ENCODE peak calls at places on chromosome 5, in ten cellular contexts. S is NCI-H748 treated with DMSO at 0.1 percent for 48 hours; O is germinal center; W is iris pigment epithelial cell; Z is GM12891; E is activated CD8-positive, alpha-beta memory T cell treated with anti-CD3 and anti-CD28 coated beads, Interleukin-2, amount 10 ng/mL, durations not matched to agents 7 days and 5 days; B is NCI-H2081 treated with DMSO at 0.1 percent for 48 hours; H is adrenal gland; R is kidney epithelial cell; F is AG10803. C is an unnamed sample.

GRCh38 chr5:13346401-13346800 is 598.1 kb downstream of the DNAH5 start:
- DNase-seq in S (no peak), O (no peak), W (no peak), Z (no peak), E (no peak), B (no peak), H (no peak), R (no peak), F (no peak), C (no peak)

GRCh38 chr5:54217826-54218503 is 92.4 kb downstream of the ARL15 start:
- DNase-seq in S (peak), O (peak), W (peak), Z (peak), E (no peak), B (no peak), H (peak), R (peak), F (peak), C (no peak)

GRCh38 chr5:96338624-96339023 is 94.4 kb downstream of the PCSK1 start:
- DNase-seq in S (no peak), O (no peak), W (peak), Z (no peak), E (no peak), B (no peak), H (no peak), R (no peak), F (peak), C (no peak)

GRCh38 chr5:179319741-179320281 is 25.4 kb downstream of the ADAMTS2 start:
- DNase-seq in S (no peak), O (no peak), W (peak), Z (no peak), E (no peak), B (no peak), H (peak), R (no peak), F (peak), C (no peak)

GRCh38 chr5:39068099-39068498 is 6.1 kb downstream of the RICTOR start:
- DNase-seq in S (no peak), O (no peak), W (no peak), Z (no peak), E (no peak), B (no peak), H (no peak), R (no peak), F (no peak), C (no peak)

GRCh38 chr5:95725937-95726810 is 5.0 kb upstream of the RHOBTB3 start:
- DNase-seq in S (no peak), O (no peak), W (peak), Z (no peak), E (no peak), B (no peak), H (no peak), R (no peak), F (peak), C (no peak)

GRCh38 chr5:135880278-135880677 is 15.4 kb downstream of the IL9 start:
- DNase-seq in S (no peak), O (peak), W (peak), Z (no peak), E (no peak), B (no peak), H (no peak), R (no peak), F (no peak), C (no peak)

GRCh38 chr5:159805021-159805420 is 111.3 kb upstream of the ADRA1B start:
- DNase-seq in S (no peak), O (no peak), W (no peak), Z (no peak), E (no peak), B (no peak), H (peak), R (no peak), F (peak), C (no peak)

GRCh38 chr5:181263633-181264032 is 2.7 kb upstream of the TRIM52 start:
- DNase-seq in S (no peak), O (no peak), W (no peak), Z (no peak), E (no peak), B (no peak), H (no peak), R (no peak), F (no peak), C (no peak)

GRCh38 chr5:134438641-134439621 is 27.2 kb upstream of the CDKN2AIPNL start:
- DNase-seq in S (no peak), O (no peak), W (peak), Z (no peak), E (no peak), B (no peak), H (peak), R (peak), F (peak), C (peak)

GRCh38 chr5:1808466-1808865 is 7.3 kb downstream of the NDUFS6 start:
- DNase-seq in S (no peak), O (no peak), W (peak), Z (no peak), E (no peak), B (no peak), H (no peak), R (no peak), F (peak), C (no peak)

GRCh38 chr5:158174918-158175663 is 316.1 kb upstream of the CLINT1 start:
- DNase-seq in S (peak), O (peak), W (peak), Z (peak), E (peak), B (no peak), H (peak), R (peak), F (peak), C (no peak)

GRCh38 chr5:56298329-56298962 is 65.3 kb upstream of the ANKRD55 start:
- DNase-seq in S (no peak), O (no peak), W (no peak), Z (no peak), E (no peak), B (no peak), H (no peak), R (no peak), F (no peak), C (no peak)

GRCh38 chr5:159640921-159641320 is 275.4 kb upstream of the ADRA1B start:
- DNase-seq in S (no peak), O (no peak), W (no peak), Z (no peak), E (no peak), B (no peak), H (no peak), R (no peak), F (no peak), C (no peak)

C was measured in epithelial cell of proximal tubule.